ENCODE peak calls at places on chromosomes 3 and 15, in four cellular contexts. Q is LoVo, A is T-helper 9 cell, C is HepG2. Z is an unnamed sample.

GRCh38 chr3:187619461-187619860 is 50.7 kb downstream of the SST start:
- DNase-seq in Q (no peak), A (no peak), C (no peak), Z (no peak)

GRCh38 chr15:78007965-78008886 is 69.3 kb downstream of the TBC1D2B start:
- DNase-seq in Q (no peak), A (no peak), C (no peak), Z (peak; percentile 41)

GRCh38 chr3:76970006-76970680 is 69.8 kb upstream of the ROBO2 start:
- DNase-seq in Q (no peak), A (no peak), C (no peak), Z (no peak)

GRCh38 chr15:47460775-47461174 is 256.5 kb upstream of the SEMA6D start:
- DNase-seq in Q (no peak), A (no peak), C (no peak), Z (no peak)

GRCh38 chr3:69869643-69870042 is 129.9 kb upstream of the SAMMSON start:
- DNase-seq in Q (no peak), A (no peak), C (no peak), Z (no peak)

GRCh38 chr3:98893740-98894139 is 7.8 kb downstream of the DCBLD2 start:
- DNase-seq in Q (no peak), A (no peak), C (no peak), Z (no peak)

GRCh38 chr3:149214702-149215101 is 6.9 kb downstream of the CP start:
- DNase-seq in Q (no peak), A (no peak), C (peak; percentile 92), Z (no peak)

GRCh38 chr3:179181993-179182551 is 33.9 kb downstream of the PIK3CA start:
- DNase-seq in Q (no peak), A (no peak), C (no peak), Z (no peak)

GRCh38 chr3:182118081-182118480 is 406.4 kb downstream of the SOX2 start:
- DNase-seq in Q (no peak), A (no peak), C (no peak), Z (no peak)

GRCh38 chr3:43468141-43468540 is 153.7 kb downstream of the ANO10 start:
- DNase-seq in Q (no peak), A (no peak), C (no peak), Z (no peak)

GRCh38 chr3:36944641-36945270 is at the start of gene TRANK1:
- DNase-seq in Q (no peak), A (peak; percentile 70), C (no peak), Z (no peak)

GRCh38 chr3:17030956-17031652 is 146.3 kb downstream of the PLCL2 start:
- DNase-seq in Q (no peak), A (no peak), C (no peak), Z (no peak)

GRCh38 chr3:16070707-16071106 is 103.8 kb upstream of the GALNT15 start:
- DNase-seq in Q (no peak), A (no peak), C (no peak), Z (no peak)

GRCh38 chr3:156291269-156292123 is 171.1 kb downstream of the KCNAB1 start:
- DNase-seq in Q (no peak), A (no peak), C (no peak), Z (no peak)

GRCh38 chr15:82624008-82624407 is 23.2 kb downstream of the CPEB1 start:
- DNase-seq in Q (no peak), A (no peak), C (no peak), Z (no peak)

GRCh38 chr15:48507416-48508065 is 138.0 kb downstream of the FBN1 start:
- DNase-seq in Q (peak; percentile 54), A (no peak), C (peak; percentile 43), Z (peak; percentile 73)

GRCh38 chr3:196502775-196503181 is 790 bp downstream of the RNF168 start:
- DNase-seq in Q (peak; percentile 64), A (peak; percentile 52), C (peak; percentile 30), Z (peak; percentile 65)

GRCh38 chr3:13142552-13143380 is 69.5 kb upstream of the IQSEC1 start:
- DNase-seq in Q (no peak), A (no peak), C (peak; percentile 39), Z (no peak)

GRCh38 chr15:40493089-40493840 is 22.5 kb downstream of the CHST14 start:
- DNase-seq in Q (no peak), A (peak; percentile 23), C (no peak), Z (no peak)

Z was measured in HT-29.